ENCODE peak calls at places on chromosomes 4 and X, in ten cellular contexts. R is cerebellum, Q is small intestine, C is dermis blood vessel endothelial cell, K is ascending aorta, W is AG04449, J is NCI-H1092 treated with DMSO at 0.1 percent for 48 hours, B is GDM1, M is left ventricle myocardium superior, F is HAP-1. H is an unnamed sample.

GRCh38 chr4:114807759-114808404 is 209.3 kb downstream of the UGT8 start:
- DNase-seq in J (no peak), W (no peak), B (no peak), R (no peak), K (no peak), M (no peak), C (peak), F (peak), Q (peak), H (peak)

GRCh38 chr4:7167706-7168105 is 24.6 kb upstream of the SORCS2 start:
- DNase-seq in K (no peak), M (no peak), F (no peak), J (no peak), C (no peak), B (no peak), R (no peak), Q (peak), W (no peak), H (no peak)

GRCh38 chr4:112031712-112032328 is 113.4 kb upstream of the FAM241A start:
- DNase-seq in K (no peak), W (no peak), F (peak), J (peak), R (peak), M (no peak), C (peak), B (no peak), Q (peak), H (peak)

GRCh38 chr4:98688416-98689290 is 30.2 kb upstream of the TSPAN5 start:
- DNase-seq in W (peak), J (no peak), F (no peak), B (no peak), K (no peak), M (no peak), R (no peak), Q (no peak), C (peak), H (peak)

GRCh38 chrX:19658030-19658429 is 142.7 kb upstream of the MAP3K15 start:
- DNase-seq in K (no peak), W (no peak), Q (no peak), F (no peak), J (no peak), B (no peak), C (no peak), R (no peak), M (no peak), H (no peak)

GRCh38 chr4:149347139-149347538 is 468.5 kb downstream of the IQCM start:
- DNase-seq in W (no peak), M (no peak), Q (no peak), C (no peak), F (no peak), R (no peak), B (no peak), K (no peak), J (no peak), H (no peak)

GRCh38 chr4:180810581-180810980 is 1432.6 kb upstream of the TENM3 start:
- DNase-seq in Q (no peak), M (no peak), C (no peak), J (no peak), F (no peak), B (no peak), W (no peak), K (no peak), R (no peak), H (no peak)

GRCh38 chrX:53445977-53446376 is 11.8 kb upstream of the HSD17B10 start:
- DNase-seq in K (no peak), R (peak), J (peak), B (no peak), C (peak), M (peak), W (no peak), F (peak), Q (peak), H (peak)

GRCh38 chr4:153205757-153206156 is 1.5 kb downstream of the TRIM2 start:
- DNase-seq in M (no peak), F (peak), K (no peak), Q (peak), J (no peak), C (no peak), B (no peak), R (no peak), W (no peak), H (no peak)

GRCh38 chr4:137125011-137125410 is 407.3 kb downstream of the PCDH18 start:
- DNase-seq in Q (no peak), C (no peak), K (no peak), M (no peak), F (peak), R (no peak), B (no peak), J (no peak), W (peak), H (peak)

GRCh38 chrX:17735396-17735795 is 1.9 kb upstream of the SCML1 start:
- DNase-seq in W (no peak), J (no peak), K (no peak), F (no peak), Q (peak), C (no peak), M (no peak), R (no peak), B (no peak), H (no peak)

GRCh38 chr4:89661490-89661889 is 175.5 kb downstream of the SNCA start:
- DNase-seq in B (no peak), M (no peak), F (no peak), R (no peak), Q (no peak), K (no peak), W (no peak), C (peak), J (no peak), H (no peak)

GRCh38 chr4:139167774-139168444 is 9.1 kb downstream of the ELF2 start:
- DNase-seq in C (peak), B (peak), F (no peak), W (no peak), J (no peak), Q (peak), R (no peak), K (no peak), M (no peak), H (peak)

GRCh38 chr4:181528570-181529184 is 714.5 kb upstream of the TENM3 start:
- DNase-seq in Q (peak), B (peak), J (peak), R (peak), M (peak), K (no peak), W (peak), F (peak), C (peak), H (peak)

GRCh38 chrX:13885591-13885990 is 68.7 kb upstream of the GPM6B start:
- DNase-seq in B (no peak), K (no peak), J (no peak), C (no peak), Q (no peak), W (no peak), R (no peak), F (no peak), M (no peak), H (no peak)

GRCh38 chr4:57110635-57111546 is 706 bp upstream of the IGFBP7 start:
- DNase-seq in J (peak), M (peak), K (no peak), Q (peak), W (no peak), B (peak), R (no peak), F (peak), C (peak), H (no peak)

GRCh38 chr4:112927544-112927943 is 121.9 kb upstream of the ANK2 start:
- DNase-seq in K (no peak), W (no peak), B (no peak), R (no peak), Q (no peak), M (no peak), C (no peak), F (no peak), J (no peak), H (no peak)

GRCh38 chrX:38061335-38061734 is 55.0 kb downstream of the SYTL5 start:
- DNase-seq in R (no peak), K (no peak), M (no peak), C (peak), B (no peak), F (no peak), Q (peak), W (no peak), J (no peak), H (no peak)

GRCh38 chrX:132568291-132568690 is 79.5 kb upstream of the MBNL3 start:
- DNase-seq in Q (no peak), B (no peak), R (no peak), K (no peak), C (no peak), F (no peak), M (no peak), J (no peak), W (no peak), H (no peak)

GRCh38 chrX:49120104-49120503 is 3.4 kb downstream of the GPKOW start:
- DNase-seq in B (peak), J (no peak), C (peak), Q (peak), R (no peak), W (no peak), M (no peak), F (no peak), K (no peak), H (peak)

GRCh38 chrX:114077773-114078172 is 506.1 kb upstream of the HTR2C start:
- DNase-seq in F (no peak), M (no peak), B (no peak), Q (no peak), K (no peak), C (no peak), W (no peak), R (no peak), J (no peak), H (no peak)

GRCh38 chr4:78410651-78411050 is 140.9 kb upstream of the ANXA3 start:
- DNase-seq in R (no peak), J (no peak), C (no peak), W (no peak), F (no peak), Q (no peak), K (no peak), B (no peak), M (no peak), H (no peak)

GRCh38 chr4:119728692-119729593 is 100.3 kb upstream of the PDE5A start:
- DNase-seq in B (no peak), M (no peak), R (no peak), W (no peak), C (no peak), J (no peak), F (no peak), K (no peak), Q (no peak), H (no peak)

GRCh38 chr4:42018451-42018850 is 28.1 kb downstream of the SLC30A9 start:
- DNase-seq in F (no peak), B (no peak), C (no peak), W (no peak), K (no peak), J (no peak), M (no peak), Q (no peak), R (no peak), H (no peak)

GRCh38 chrX:133985164-133986007 is at the start of gene GPC3:
- DNase-seq in C (peak), R (no peak), K (no peak), Q (peak), M (peak), J (peak), W (no peak), B (peak), F (peak), H (peak)

GRCh38 chr4:2796261-2797187 is 3.6 kb downstream of the SH3BP2 start:
- DNase-seq in Q (peak), K (no peak), B (no peak), F (peak), C (peak), J (peak), M (peak), R (no peak), W (no peak), H (peak)

GRCh38 chr4:123481034-123481433 is 84.4 kb downstream of the SPRY1 start:
- DNase-seq in R (no peak), M (no peak), F (no peak), Q (no peak), C (no peak), J (no peak), K (no peak), B (no peak), W (peak), H (peak)

GRCh38 chrX:130878350-130879341 is 24.4 kb downstream of the ENOX2 start:
- DNase-seq in K (no peak), M (no peak), F (no peak), Q (no peak), C (peak), R (peak), J (no peak), W (peak), B (no peak), H (peak)

GRCh38 chr4:121633642-121634041 is 63.1 kb downstream of the ANXA5 start:
- DNase-seq in B (no peak), C (no peak), J (no peak), K (no peak), M (no peak), R (no peak), F (no peak), W (no peak), Q (no peak), H (no peak)

GRCh38 chr4:16192067-16192466 is 34.2 kb downstream of the TAPT1 start:
- DNase-seq in K (no peak), J (peak), M (no peak), F (no peak), C (peak), W (no peak), B (no peak), Q (no peak), R (no peak), H (no peak)

GRCh38 chr4:111806331-111806730 is 338.9 kb upstream of the FAM241A start:
- DNase-seq in F (peak), B (no peak), W (no peak), C (no peak), Q (peak), K (no peak), M (no peak), R (no peak), J (no peak), H (peak)

GRCh38 chrX:48045410-48046311 is 25.8 kb downstream of the ZNF630 start:
- DNase-seq in C (peak), J (no peak), B (no peak), Q (no peak), M (peak), K (no peak), W (no peak), F (no peak), R (no peak), H (no peak)

GRCh38 chr4:23741586-23742240 is 148.1 kb downstream of the PPARGC1A start:
- DNase-seq in Q (peak), M (no peak), R (no peak), C (no peak), K (no peak), F (no peak), W (no peak), J (no peak), B (no peak), H (no peak)

GRCh38 chr4:143618811-143619210 is 81.7 kb downstream of the FREM3 start:
- DNase-seq in M (no peak), J (no peak), C (peak), Q (no peak), K (no peak), B (no peak), R (no peak), F (no peak), W (no peak), H (no peak)

GRCh38 chrX:39693298-39693697 is 404.5 kb downstream of the BCOR start:
- DNase-seq in J (no peak), K (no peak), B (no peak), C (no peak), R (no peak), W (no peak), F (peak), Q (peak), M (no peak), H (no peak)

GRCh38 chr4:78647272-78647671 is 95.7 kb downstream of the ANXA3 start:
- DNase-seq in J (no peak), W (no peak), C (no peak), M (no peak), Q (peak), R (no peak), B (no peak), F (no peak), K (no peak), H (no peak)

GRCh38 chr4:140641789-140642439 is 73.2 kb upstream of the UCP1 start:
- DNase-seq in J (no peak), F (no peak), K (no peak), M (no peak), Q (peak), W (no peak), C (no peak), R (peak), B (no peak), H (no peak)

GRCh38 chr4:48194986-48195773 is 61.1 kb upstream of the TXK start:
- DNase-seq in K (no peak), B (no peak), R (no peak), W (no peak), F (no peak), M (no peak), C (peak), Q (peak), J (peak), H (no peak)

GRCh38 chr4:151415978-151416377 is 7.0 kb downstream of the FHIP1A start:
- DNase-seq in B (no peak), Q (no peak), J (no peak), K (no peak), R (no peak), C (peak), F (no peak), M (no peak), W (peak), H (no peak)

H was measured in A549.